ENCODE peak calls at places on chromosomes 7 and 10, in four cellular contexts. K is endodermal cell, Z is neural progenitor cell, J is heart right ventricle. Y is an unnamed sample. For H3K4me1, the result is how much of the 10 kb centered on the place peaks cover.

GRCh38 chr7:50793115-50793946 is 10.6 kb upstream of the GRB10 start:
- DNase-seq in K (peak), Z (peak), J (peak), Y (peak)

GRCh38 chr10:104483582-104483981 is 129.9 kb downstream of the CFAP58 start:
- DNase-seq in K (no peak), Z (no peak), J (no peak), Y (no peak)

GRCh38 chr10:1412531-1413189 is 324.7 kb downstream of the ADARB2 start:
- DNase-seq in K (peak), Z (no peak), J (no peak), Y (no peak)

GRCh38 chr7:91103365-91103764 is 160.9 kb upstream of the FZD1 start:
- DNase-seq in K (no peak), Z (no peak), J (no peak), Y (no peak)

GRCh38 chr7:130891254-130892094 is 157.5 kb upstream of the KLF14 start:
- DNase-seq in K (no peak), Z (no peak), J (peak), Y (no peak)

GRCh38 chr10:114328876-114329275 is 75.4 kb downstream of the AFAP1L2 start:
- DNase-seq in K (no peak), Z (no peak), J (peak), Y (peak)

GRCh38 chr10:108404155-108404554 is 1239.6 kb upstream of the SORCS1 start:
- DNase-seq in K (no peak), Z (no peak), J (no peak), Y (no peak)

GRCh38 chr7:108211382-108212201 is 81.4 kb upstream of the LAMB4 start:
- DNase-seq in K (peak), Z (no peak), J (no peak), Y (no peak)

GRCh38 chr7:87474533-87475358 is 734 bp downstream of the ABCB4 start:
- DNase-seq in K (no peak), Z (peak), J (no peak), Y (no peak)

GRCh38 chr10:95121904-95122303 is 52.6 kb upstream of the CYP2C8 start:
- DNase-seq in K (no peak), Z (no peak), J (no peak), Y (no peak)

GRCh38 chr7:7443951-7444350 is 91.7 kb downstream of the COL28A1 start:
- DNase-seq in K (no peak), Z (no peak), J (no peak), Y (no peak)

GRCh38 chr7:100372256-100372655 is 1.0 kb upstream of the PILRA start:
- DNase-seq in K (peak), Z (no peak), J (no peak), Y (no peak)

GRCh38 chr7:135420786-135421185 is 89.1 kb downstream of the CNOT4 start:
- DNase-seq in K (no peak), Z (no peak), J (no peak), Y (no peak)

GRCh38 chr7:69060516-69060915 is 537.8 kb upstream of the AUTS2 start:
- DNase-seq in K (no peak), Z (peak), J (no peak), Y (no peak)

GRCh38 chr10:34941471-34942357 is 126.6 kb upstream of the PARD3 start:
- DNase-seq in K (no peak), Z (no peak), J (no peak), Y (no peak)

GRCh38 chr7:93350338-93350737 is 118.2 kb downstream of the VPS50 start:
- DNase-seq in K (no peak), Z (no peak), J (no peak), Y (no peak)

GRCh38 chr10:123858039-123858740 is 33.4 kb downstream of the CPXM2 start:
- DNase-seq in K (no peak), Z (no peak), J (no peak), Y (no peak)

GRCh38 chr7:21504021-21504420 is 38.8 kb upstream of the DNAH11 start:
- DNase-seq in K (no peak), Z (no peak), J (no peak), Y (no peak)

GRCh38 chr7:135645296-135645904 is 16.9 kb upstream of the STMP1 start:
- DNase-seq in K (no peak), Z (peak), J (no peak), Y (no peak)

DNA sequence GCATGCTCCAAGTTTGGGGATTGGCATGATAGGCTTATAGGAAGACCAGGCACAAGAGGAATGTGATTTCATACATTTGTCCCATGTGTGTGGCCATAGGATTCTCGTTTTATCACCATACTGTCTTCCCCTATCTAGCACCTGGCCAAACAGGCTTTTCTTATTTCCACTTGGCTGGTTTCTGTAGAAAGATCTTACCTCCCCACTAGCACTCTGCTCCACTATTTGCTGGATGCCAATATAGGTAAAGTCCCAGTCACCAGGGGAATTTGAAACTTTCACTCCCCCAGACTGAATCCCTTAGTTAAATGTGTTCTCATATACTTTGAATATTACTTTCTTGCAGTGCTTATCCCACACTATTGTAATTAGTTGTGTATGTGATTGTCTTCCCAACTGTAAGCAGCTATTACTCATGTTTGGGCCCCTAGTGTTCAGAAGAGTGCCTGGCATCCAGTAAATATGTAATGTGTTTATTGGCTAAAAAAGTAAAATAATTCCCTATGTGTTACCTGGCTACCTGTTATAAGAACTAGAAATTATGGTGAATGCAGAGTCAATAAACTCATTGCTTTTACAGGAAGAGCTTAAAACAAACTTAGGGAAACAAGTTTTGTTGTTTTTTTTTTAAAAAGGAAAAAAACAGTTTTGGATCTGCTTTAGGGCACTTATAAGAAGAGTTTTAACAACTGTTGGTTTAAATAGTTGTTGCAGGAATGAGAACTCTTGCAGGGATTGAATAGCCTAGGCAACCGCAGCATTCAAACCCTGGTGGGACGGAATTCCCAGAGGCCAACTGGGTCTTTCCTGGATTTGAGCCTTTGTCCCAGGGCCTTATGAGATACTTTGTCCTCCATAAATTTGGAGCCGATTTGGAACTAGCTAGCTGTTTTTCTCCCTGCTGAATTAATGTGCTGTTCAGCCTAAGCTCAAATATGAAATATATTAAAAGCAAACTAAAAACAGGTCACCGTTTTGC is 109.2 kb downstream of the LRMDA start:
- DNase-seq in K (no peak), Z (peak), J (no peak), Y (no peak)
- TF ChIP-seq CTCF in K (peak), Z (peak), J (no peak), Y (no peak)

GRCh38 chr10:100868391-100868790 is 44.4 kb upstream of the SLF2 start:
- DNase-seq in K (no peak), Z (no peak), J (no peak), Y (no peak)

GRCh38 chr10:100866575-100867098 is 46.1 kb upstream of the SLF2 start:
- DNase-seq in K (peak), Z (peak), J (no peak), Y (no peak)

GRCh38 chr10:100867564-100867963 is 45.2 kb upstream of the SLF2 start:
- DNase-seq in K (no peak), Z (no peak), J (no peak), Y (no peak)

GRCh38 chr10:100864981-100865380 is 47.8 kb upstream of the SLF2 start:
- DNase-seq in K (no peak), Z (no peak), J (no peak), Y (no peak)

DNA sequence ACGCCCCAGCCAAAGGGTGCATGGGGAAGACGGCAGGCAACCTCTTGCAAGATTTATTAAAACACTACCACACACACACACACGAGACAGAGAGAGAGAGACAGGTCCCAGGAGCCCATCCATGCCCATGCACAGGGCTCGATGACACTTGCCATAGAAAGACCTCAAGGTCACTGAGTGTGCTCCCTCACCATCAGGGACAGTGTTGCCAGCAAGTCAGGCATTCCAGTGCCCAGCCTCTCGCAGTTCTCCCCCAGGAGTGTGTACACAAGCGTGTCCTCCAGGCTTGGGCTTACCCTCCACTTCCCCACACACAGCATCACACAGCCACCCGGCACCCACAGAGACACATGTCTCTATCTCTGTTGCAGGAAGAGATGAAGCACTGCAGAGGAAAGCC is 46.8 kb upstream of the SLF2 start:
- DNase-seq in K (no peak), Z (no peak), J (no peak), Y (no peak)
- H3K4me3 ChIP-seq in K (no peak), Z (peak), J (no peak), Y (no peak)

GRCh38 chr7:74654811-74655210 is 2.7 kb upstream of the GTF2I start:
- DNase-seq in K (no peak), Z (no peak), J (no peak), Y (no peak)
- H3K4me1 ChIP-seq in K (under half), Z (under half), J (under half), Y (under half)

DNA sequence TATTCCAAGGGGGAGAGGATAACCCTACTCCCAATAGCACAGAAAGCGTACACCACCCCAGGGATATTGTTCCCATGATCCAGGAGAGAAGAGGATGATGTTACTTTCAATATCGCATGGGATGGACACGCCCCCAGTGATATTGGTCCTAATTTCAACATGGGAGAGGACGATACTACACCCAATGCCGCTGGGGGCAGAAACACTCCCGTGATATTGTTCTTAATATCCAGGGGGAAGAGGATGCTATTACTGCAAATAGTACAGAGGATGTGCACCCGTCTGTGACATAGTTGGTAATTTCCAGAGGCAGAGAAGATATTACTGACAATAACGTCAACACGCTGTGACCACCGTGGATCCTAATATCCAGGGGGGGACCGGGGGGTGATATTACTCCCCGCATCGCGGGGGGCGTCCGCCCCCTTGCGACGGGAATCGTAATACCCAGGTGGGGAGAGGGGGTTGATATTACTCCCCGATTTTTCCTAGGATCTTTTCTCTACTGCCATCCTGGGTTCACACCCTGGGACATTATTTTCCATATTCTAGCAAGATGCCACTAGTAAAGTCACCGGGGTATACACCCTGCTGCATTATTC is 16.6 kb downstream of the MEIG1 start:
- DNase-seq in K (no peak), Z (no peak), J (no peak), Y (no peak)
- TF ChIP-seq CTCF in K (peak), Z (peak), J (no peak), Y (peak)

GRCh38 chr7:154512121-154512621 is 460.0 kb downstream of the DPP6 start:
- DNase-seq in K (no peak), Z (no peak), J (no peak), Y (no peak)
- H3K4me3 ChIP-seq in K (no peak), Z (no peak), J (no peak), Y (no peak)

DNA sequence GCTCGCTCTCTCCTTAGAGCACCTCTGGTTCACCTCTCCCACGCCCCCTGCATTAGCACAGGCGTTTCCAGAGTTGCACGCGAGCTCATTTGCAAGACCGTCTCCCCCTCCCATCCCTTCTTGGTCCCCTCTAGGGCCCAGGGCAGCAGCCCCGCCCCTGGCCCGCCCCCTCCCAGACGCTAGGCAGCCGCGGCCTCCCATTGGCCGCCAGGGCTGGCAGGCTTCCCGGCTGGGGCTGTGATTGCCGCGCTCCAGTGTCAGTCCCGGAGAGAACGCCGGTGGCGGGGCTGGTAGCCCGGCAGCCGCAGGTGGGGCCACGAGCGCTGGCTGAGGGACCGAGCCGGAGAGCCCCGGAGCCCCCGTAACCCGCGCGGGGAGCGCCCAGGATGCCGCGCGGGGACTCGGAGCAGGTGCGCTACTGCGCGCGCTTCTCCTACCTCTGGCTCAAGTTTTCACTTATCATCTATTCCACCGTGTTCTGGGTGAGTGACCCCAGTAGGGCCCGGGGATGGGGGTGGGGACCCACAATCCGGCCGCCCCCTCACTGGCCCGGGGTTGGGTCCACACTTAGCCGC is at the start of gene TSPAN15:
- DNase-seq in K (peak), Z (peak), J (peak), Y (peak)
- H3K4me1 ChIP-seq in K (under half), Z (under half), J (under half), Y (half or more)

Y was measured in left ventricle myocardium inferior.